ENCODE peak calls at places on chromosomes 4 and X, in ten cellular contexts. T is WTC11; V is DMS153; R is G401; O is nephron progenitor cell; E is stimulated activated CD4-positive, alpha-beta T cell treated with anti-CD3 and anti-CD28 coated beads, Interleukin-15, amount 100 ng/mL, for 1 hour; H is kidney glomerular epithelial cell; A is HEK293T; Z is lung; J is CD4-positive, alpha-beta T cell. X is an unnamed sample.

GRCh38 chrX:136104936-136105335 is 42.4 kb upstream of the FHL1 start:
- DNase-seq in A (no peak), R (no peak), H (no peak), O (no peak), Z (no peak), J (no peak), V (no peak), E (no peak), T (no peak), X (no peak)

GRCh38 chr4:151031831-151032605 is 16.9 kb upstream of the LRBA start:
- DNase-seq in A (no peak), R (no peak), H (peak; percentile 42), V (no peak), O (no peak), T (no peak), Z (no peak), E (no peak), J (no peak), X (no peak)

GRCh38 chr4:36394352-36394903 is 113.0 kb downstream of the DTHD1 start:
- DNase-seq in V (no peak), R (no peak), J (peak; percentile 17), Z (no peak), O (no peak), A (no peak), H (no peak), T (no peak), E (no peak), X (no peak)

GRCh38 chr4:17309567-17310268 is 202.2 kb downstream of the QDPR start:
- DNase-seq in R (no peak), H (no peak), A (no peak), Z (no peak), T (no peak), E (no peak), O (no peak), J (no peak), V (no peak), X (no peak)

GRCh38 chr4:88757776-88758175 is 60.1 kb upstream of the NAP1L5 start:
- DNase-seq in V (no peak), J (no peak), A (no peak), R (peak; percentile 82), H (no peak), Z (no peak), O (no peak), T (no peak), E (no peak), X (no peak)

GRCh38 chrX:134752558-134752957 is 94.3 kb upstream of the PLAC1 start:
- DNase-seq in O (no peak), Z (no peak), V (no peak), E (no peak), T (no peak), J (no peak), R (no peak), H (no peak), A (no peak), X (no peak)

GRCh38 chr4:2079926-2080325 is 20.8 kb downstream of the NAT8L start:
- DNase-seq in O (no peak), E (no peak), V (no peak), T (no peak), R (no peak), H (no peak), Z (no peak), A (no peak), J (no peak), X (no peak)

GRCh38 chr4:81913427-81913878 is 441.7 kb upstream of the RASGEF1B start:
- DNase-seq in J (peak; percentile 23), A (peak; percentile 82), T (peak; percentile 79), Z (peak; percentile 60), H (peak; percentile 40), R (peak; percentile 35), E (no peak), O (peak; percentile 68), V (no peak), X (peak; percentile 76)

GRCh38 chr4:4356106-4357041 is 30.5 kb upstream of the NSG1 start:
- DNase-seq in A (no peak), J (no peak), E (no peak), R (no peak), T (no peak), Z (no peak), O (peak; percentile 22), V (no peak), H (peak; percentile 5), X (no peak)

GRCh38 chr4:83386931-83387897 is 52.6 kb upstream of the HPSE start:
- DNase-seq in O (no peak), J (no peak), T (no peak), Z (no peak), R (no peak), E (no peak), H (peak; percentile 50), A (no peak), V (no peak), X (no peak)

X was measured in germinal center.